ENCODE peak calls at places on chromosomes 5 and 9, in eight cellular contexts. X, L, V, D, M, B, W and T are unnamed samples.

GRCh38 chr5:141618030-141618803 is 583 bp downstream of the DIAPH1 start:
- DNase-seq in D (peak; percentile 29), V (peak; percentile 67), B (peak; percentile 89), M (peak; percentile 21), L (peak; percentile 88), X (peak; percentile 60), W (peak; percentile 63), T (peak; percentile 64)

GRCh38 chr5:177154003-177154643 is 20.6 kb downstream of the NSD1 start:
- DNase-seq in L (no peak), M (peak; percentile 21), D (no peak), V (no peak), B (no peak), X (no peak), W (no peak), T (no peak)

GRCh38 chr5:28301676-28302075 is 1263.3 kb upstream of the CDH9 start:
- DNase-seq in M (peak; percentile 17), B (no peak), D (no peak), L (no peak), W (no peak), V (peak; percentile 62), X (no peak), T (no peak)

GRCh38 chr9:79189511-79189924 is 382.2 kb upstream of the TLE4 start:
- DNase-seq in D (no peak), X (no peak), M (peak; percentile 93), W (no peak), B (no peak), L (no peak), V (no peak), T (no peak)

GRCh38 chr5:757931-758697 is 26.4 kb downstream of the ZDHHC11B start:
- DNase-seq in B (no peak), M (no peak), D (peak; percentile 76), L (peak; percentile 37), V (peak; percentile 47), W (peak; percentile 20), X (peak; percentile 4), T (no peak)

GRCh38 chr5:102296229-102296817 is at the start of gene SLCO4C1:
- DNase-seq in M (peak; percentile 8), W (peak; percentile 81), V (peak; percentile 25), D (peak; percentile 70), B (peak; percentile 73), L (peak; percentile 69), X (no peak), T (peak; percentile 80)

GRCh38 chr9:99962685-99963261 is 56.3 kb downstream of the STX17 start:
- DNase-seq in L (no peak), M (no peak), W (no peak), X (no peak), B (no peak), D (no peak), V (no peak), T (no peak)

GRCh38 chr9:76521906-76522305 is 62.9 kb downstream of the GCNT1 start:
- DNase-seq in L (no peak), W (no peak), V (no peak), D (no peak), X (no peak), B (peak; percentile 94), M (no peak), T (no peak)

GRCh38 chr9:121023064-121023463 is 27.0 kb downstream of the C5 start:
- DNase-seq in M (peak; percentile 6), W (no peak), B (no peak), V (no peak), D (no peak), L (no peak), X (no peak), T (no peak)

GRCh38 chr5:5932824-5933223 is 445.5 kb downstream of the MED10 start:
- DNase-seq in X (no peak), M (no peak), V (no peak), B (no peak), L (no peak), D (no peak), W (no peak), T (no peak)

GRCh38 chr9:33117306-33117705 is 40.8 kb upstream of the SMU1 start:
- DNase-seq in X (no peak), D (no peak), V (no peak), W (no peak), M (peak; percentile 76), L (no peak), B (no peak), T (no peak)

GRCh38 chr9:14547245-14548060 is 145.8 kb downstream of the ZDHHC21 start:
- DNase-seq in V (no peak), W (no peak), X (no peak), M (no peak), B (no peak), D (no peak), L (no peak), T (no peak)

GRCh38 chr5:149765932-149766331 is 35.8 kb downstream of the PPARGC1B start:
- DNase-seq in M (no peak), B (no peak), W (no peak), L (no peak), X (no peak), V (no peak), D (no peak), T (peak; percentile 52)

GRCh38 chr5:95861858-95862561 is 39.5 kb upstream of the GLRX start:
- DNase-seq in V (no peak), B (no peak), M (peak; percentile 59), W (no peak), D (no peak), L (no peak), X (no peak), T (peak; percentile 36)

GRCh38 chr9:38670542-38671371 is 49.2 kb downstream of the FAM240B start:
- DNase-seq in V (no peak), M (no peak), D (no peak), L (no peak), W (no peak), X (no peak), B (no peak), T (peak; percentile 26)

GRCh38 chr5:115500225-115500624 is 44.4 kb downstream of the FEM1C start:
- DNase-seq in D (no peak), B (no peak), X (no peak), V (no peak), M (no peak), L (no peak), W (no peak), T (no peak)

GRCh38 chr9:134172198-134173126 is 8.1 kb upstream of the RNU6ATAC start:
- DNase-seq in X (no peak), M (no peak), V (peak; percentile 72), W (no peak), D (peak; percentile 71), L (no peak), B (no peak), T (no peak)

GRCh38 chr9:130735566-130735965 is 42.0 kb downstream of the EXOSC2 start:
- DNase-seq in L (no peak), X (no peak), M (no peak), B (no peak), D (no peak), V (no peak), W (no peak), T (no peak)

GRCh38 chr9:89660286-89660685 is 55.5 kb downstream of the GADD45G start:
- DNase-seq in W (no peak), B (no peak), D (no peak), L (no peak), M (no peak), V (no peak), X (no peak), T (no peak)

GRCh38 chr9:118643118-118643517 is 726.1 kb downstream of the BRINP1 start:
- DNase-seq in M (no peak), X (no peak), D (no peak), B (peak; percentile 92), L (no peak), W (peak; percentile 72), V (peak; percentile 36), T (no peak)

DNA sequence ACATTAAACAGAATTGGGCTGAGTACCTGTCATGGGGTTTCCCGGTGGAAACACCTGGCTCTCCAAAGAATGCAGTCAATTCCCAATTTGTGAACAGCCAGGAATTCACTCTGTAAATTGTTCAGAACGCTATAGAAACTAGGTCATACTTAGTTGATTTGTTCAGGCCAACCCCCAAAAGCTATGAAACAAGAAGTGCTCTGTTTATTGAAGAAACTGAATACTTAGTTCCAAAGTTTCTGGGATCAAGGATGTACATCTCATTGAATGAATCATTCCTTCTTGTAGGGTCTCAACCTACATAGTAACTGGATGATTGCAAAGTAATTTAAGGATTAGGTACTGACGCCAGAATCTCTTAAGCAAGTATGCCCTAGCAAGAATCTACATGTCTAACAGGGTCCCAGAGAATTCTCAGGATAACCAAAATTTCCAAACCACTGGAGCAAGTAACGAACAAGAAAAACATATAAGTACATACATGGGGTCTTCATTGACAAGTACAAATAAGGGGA is 659 bp upstream of the TUSC1 start:
- DNase-seq in M (no peak), V (no peak), X (no peak), L (no peak), B (no peak), W (no peak), D (no peak), T (no peak)
- H3K4me3 ChIP-seq in M (peak overlapping the region; percentile 76), V (no peak overlapping the region), X (no peak overlapping the region), L (peak overlapping the region; percentile 68), B (peak overlapping the region; percentile 75), W (peak overlapping the region; percentile 58), D (peak overlapping the region; percentile 80), T (no peak overlapping the region)

DNA sequence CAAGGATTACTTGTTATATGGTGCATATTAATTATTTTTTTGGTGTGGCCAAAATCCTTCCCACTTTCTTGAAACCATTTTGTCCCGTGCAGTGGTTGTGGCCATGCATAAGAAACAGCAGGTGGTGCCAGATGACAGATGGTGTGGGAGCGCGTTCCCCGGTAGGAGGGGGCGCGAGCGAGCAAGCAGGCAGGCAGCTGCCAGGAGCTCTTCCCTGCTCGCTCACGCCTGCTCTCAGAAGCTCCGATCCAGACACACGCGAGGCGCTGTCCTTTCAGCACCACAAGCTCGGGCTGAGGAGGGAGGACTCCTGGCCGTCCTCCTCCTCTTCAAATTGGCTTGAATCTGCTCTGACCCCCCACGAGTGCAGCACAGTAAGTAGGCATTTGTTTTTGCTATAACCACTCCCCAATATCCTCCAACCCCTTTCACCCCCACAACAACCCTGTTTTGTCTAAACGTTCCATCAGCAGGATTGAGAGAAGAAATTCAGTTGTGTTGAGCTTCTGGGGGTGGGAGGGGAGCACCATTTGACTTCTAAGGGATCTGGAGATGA is at the start of gene NSG2:
- DNase-seq in L (peak; percentile 81), X (peak; percentile 59), D (peak; percentile 79), B (peak; percentile 87), W (peak; percentile 97), M (peak; percentile 52), V (peak; percentile 90), T (peak; percentile 89)
- TF ChIP-seq CTCF in L (no peak), X (peak; percentile 40), D (peak; percentile 61), B (peak; percentile 62), W (peak; percentile 83), M (no peak), V (peak; percentile 67), T (peak; percentile 84)

GRCh38 chr5:54517174-54517511 is 416 bp upstream of the SNX18 start:
- DNase-seq in W (peak; percentile 37), B (no peak), M (no peak), V (no peak), D (no peak), L (no peak), X (no peak), T (no peak)
- H3K4me3 ChIP-seq in W (peak overlapping the region; percentile 24), B (no peak overlapping the region), M (peak overlapping the region; percentile 52), V (no peak overlapping the region), D (peak overlapping the region; percentile 99), L (peak overlapping the region; percentile 85), X (peak overlapping the region; percentile 38), T (no peak overlapping the region)

DNA sequence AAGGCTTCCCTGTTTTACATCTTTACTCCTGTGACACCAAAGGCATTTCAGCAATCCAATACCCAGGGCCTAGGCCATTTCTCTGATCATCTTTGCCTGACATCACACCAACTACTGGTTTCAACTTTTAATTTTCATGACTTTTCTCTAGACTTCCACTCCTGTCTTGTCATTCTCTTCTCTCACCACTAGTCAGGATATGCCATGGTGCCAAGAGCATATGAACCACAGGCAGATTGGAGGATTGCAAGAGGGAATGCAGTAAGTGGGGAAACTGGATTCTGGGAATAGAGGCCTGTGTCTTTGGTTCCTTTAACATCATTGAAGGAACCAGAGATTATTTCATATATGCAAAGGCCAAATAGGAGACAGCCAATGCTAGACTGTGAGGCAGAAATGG is 69.3 kb downstream of the ANKRD31 start:
- DNase-seq in X (no peak), W (no peak), M (no peak), V (no peak), D (no peak), B (no peak), L (no peak), T (peak; percentile 1)
- TF ChIP-seq CTCF in X (peak; percentile 17), W (peak; percentile 13), M (peak; percentile 23), V (no peak), D (no peak), B (no peak), L (no peak), T (no peak)